ENCODE peak calls at places on chromosomes 13 and 19, in four cellular contexts. P is fibroblast of the aortic adventitia; W is HT-29; L is stimulated activated CD8-positive, alpha-beta memory T cell treated with anti-CD3 and anti-CD28 coated beads, Interleukin-15, amount 100 ng/mL, for 24 hours. C is an unnamed sample.

GRCh38 chr13:114131581-114132418 is 623 bp downstream of the RASA3 start:
- DNase-seq in P (peak; percentile 35), W (peak; percentile 56), L (no peak), C (no peak)

GRCh38 chr13:113602291-113602970 is 17.9 kb downstream of the TFDP1 start:
- DNase-seq in P (no peak), W (no peak), L (no peak), C (no peak)

GRCh38 chr13:50911051-50911690 is 1.6 kb downstream of the RNASEH2B start:
- DNase-seq in P (peak; percentile 16), W (peak; percentile 24), L (no peak), C (peak; percentile 64)

GRCh38 chr13:49046002-49046401 is 70.3 kb downstream of the FNDC3A start:
- DNase-seq in P (peak; percentile 27), W (no peak), L (no peak), C (no peak)

GRCh38 chr13:45441633-45442032 is 23.1 kb upstream of the COG3 start:
- DNase-seq in P (peak; percentile 3), W (peak; percentile 23), L (no peak), C (no peak)

GRCh38 chr19:5951338-5951861 is 26.5 kb downstream of the RANBP3 start:
- DNase-seq in P (no peak), W (no peak), L (no peak), C (peak; percentile 64)

GRCh38 chr19:49793561-49793840 is 19.6 kb downstream of the FUZ start:
- DNase-seq in P (no peak), W (no peak), L (no peak), C (no peak)

GRCh38 chr13:36014763-36015162 is 116.4 kb downstream of the DCLK1 start:
- DNase-seq in P (no peak), W (no peak), L (no peak), C (no peak)

GRCh38 chr19:8423821-8424223 is 10.7 kb downstream of the MARCHF2 start:
- DNase-seq in P (peak; percentile 99), W (peak; percentile 41), L (no peak), C (peak; percentile 76)

GRCh38 chr13:113820813-113821651 is 42.8 kb downstream of the GAS6 start:
- DNase-seq in P (peak; percentile 97), W (peak; percentile 54), L (no peak), C (no peak)

GRCh38 chr13:23617551-23618014 is 47.4 kb downstream of the TNFRSF19 start:
- DNase-seq in P (peak; percentile 69), W (no peak), L (no peak), C (no peak)

GRCh38 chr13:98959775-98960325 is 18.0 kb downstream of the DOCK9 start:
- DNase-seq in P (no peak), W (no peak), L (no peak), C (no peak)

GRCh38 chr19:38303517-38304351 is at the start of gene C19orf33:
- DNase-seq in P (no peak), W (peak; percentile 100), L (no peak), C (no peak)

GRCh38 chr13:113433391-113433916 is 19.8 kb downstream of the ADPRHL1 start:
- DNase-seq in P (no peak), W (no peak), L (no peak), C (no peak)

GRCh38 chr13:112679932-112680677 is 9.7 kb upstream of the ATP11A start:
- DNase-seq in P (no peak), W (no peak), L (no peak), C (no peak)

GRCh38 chr13:76856141-76856571 is 30.0 kb downstream of the KCTD12 start:
- DNase-seq in P (peak; percentile 84), W (no peak), L (no peak), C (no peak)

GRCh38 chr13:113001251-113002140 is 32.5 kb downstream of the MCF2L start:
- DNase-seq in P (no peak), W (peak; percentile 87), L (no peak), C (no peak)

GRCh38 chr19:10089801-10090375 is 3.8 kb downstream of the SHFL start:
- DNase-seq in P (no peak), W (no peak), L (no peak), C (no peak)

GRCh38 chr13:22114630-22115311 is 443.9 kb downstream of the FGF9 start:
- DNase-seq in P (no peak), W (no peak), L (no peak), C (peak; percentile 69)

GRCh38 chr13:35518337-35518736 is 41.8 kb upstream of the MAB21L1 start:
- DNase-seq in P (no peak), W (no peak), L (no peak), C (no peak)

GRCh38 chr13:83816081-83816480 is 66.2 kb downstream of the SLITRK1 start:
- DNase-seq in P (no peak), W (no peak), L (no peak), C (no peak)

GRCh38 chr13:60431108-60431700 is 34.2 kb downstream of the TDRD3 start:
- DNase-seq in P (peak; percentile 82), W (peak; percentile 73), L (no peak), C (peak; percentile 30)

GRCh38 chr13:31747271-31747670 is 7.9 kb downstream of the RXFP2 start:
- DNase-seq in P (no peak), W (no peak), L (no peak), C (no peak)

GRCh38 chr13:46797468-46798237 is 692 bp upstream of the ESD start:
- DNase-seq in P (no peak), W (no peak), L (no peak), C (no peak)